ENCODE peak calls at places on chromosomes 12 and 14, in five cellular contexts. H is endothelial cell; J is CD4-positive, alpha-beta T cell; K is right atrium auricular region; G is heart right ventricle. L is an unnamed sample.

GRCh38 chr12:109840349-109841073 is 7.3 kb upstream of the TRPV4 start:
- DNase-seq in H (no peak), J (no peak), K (no peak), G (no peak), L (no peak)

GRCh38 chr12:1592444-1593231 is 1.7 kb downstream of the FBXL14 start:
- DNase-seq in H (peak; percentile 47), J (peak; percentile 54), K (no peak), G (peak; percentile 31), L (peak; percentile 56)

GRCh38 chr12:31000751-31001150 is 72.9 kb upstream of the DDX11 start:
- DNase-seq in H (no peak), J (no peak), K (no peak), G (no peak), L (no peak)

GRCh38 chr12:87439990-87440827 is 589.0 kb downstream of the C12orf50 start:
- DNase-seq in H (no peak), J (no peak), K (no peak), G (no peak), L (no peak)

GRCh38 chr14:72444701-72445100 is 449.2 kb downstream of the DPF3 start:
- DNase-seq in H (no peak), J (no peak), K (no peak), G (no peak), L (no peak)

GRCh38 chr12:115466076-115466475 is 782.1 kb upstream of the TBX3 start:
- DNase-seq in H (no peak), J (no peak), K (no peak), G (no peak), L (no peak)

GRCh38 chr12:55658635-55659391 is 22.1 kb downstream of the OR10P1 start:
- DNase-seq in H (no peak), J (no peak), K (no peak), G (no peak), L (no peak)

GRCh38 chr12:101832030-101832429 is 1.3 kb upstream of the GNPTAB start:
- DNase-seq in H (no peak), J (no peak), K (no peak), G (no peak), L (no peak)

GRCh38 chr14:100149789-100150611 is 9.4 kb downstream of the DEGS2 start:
- DNase-seq in H (no peak), J (no peak), K (no peak), G (no peak), L (peak; percentile 78)

DNA sequence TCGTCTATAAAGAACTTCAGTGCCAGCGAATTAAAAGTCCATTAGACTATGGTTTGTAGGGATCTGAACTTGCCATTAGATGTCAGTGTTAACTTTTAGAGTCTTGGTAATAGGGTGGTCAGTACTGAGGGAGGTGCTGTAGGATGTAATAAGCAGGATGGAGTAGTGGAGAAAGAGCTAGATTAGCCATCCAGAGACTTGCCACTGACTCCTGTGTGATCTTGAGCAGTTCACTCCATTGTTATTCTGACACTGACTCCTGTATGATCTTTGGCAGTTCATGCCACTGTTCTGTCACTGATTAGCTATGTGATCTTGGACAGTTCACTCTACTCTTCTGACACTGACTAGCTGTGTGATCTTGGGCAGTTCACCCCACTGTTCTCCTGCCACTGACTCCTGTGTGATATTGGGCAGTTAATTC is 133.6 kb downstream of the TTLL5 start:
- DNase-seq in H (no peak), J (no peak), K (no peak), G (no peak), L (no peak)
- TF ChIP-seq CTCF in H (no peak), J (no peak), K (peak; percentile 66), G (peak; percentile 76), L (peak; percentile 32)

DNA sequence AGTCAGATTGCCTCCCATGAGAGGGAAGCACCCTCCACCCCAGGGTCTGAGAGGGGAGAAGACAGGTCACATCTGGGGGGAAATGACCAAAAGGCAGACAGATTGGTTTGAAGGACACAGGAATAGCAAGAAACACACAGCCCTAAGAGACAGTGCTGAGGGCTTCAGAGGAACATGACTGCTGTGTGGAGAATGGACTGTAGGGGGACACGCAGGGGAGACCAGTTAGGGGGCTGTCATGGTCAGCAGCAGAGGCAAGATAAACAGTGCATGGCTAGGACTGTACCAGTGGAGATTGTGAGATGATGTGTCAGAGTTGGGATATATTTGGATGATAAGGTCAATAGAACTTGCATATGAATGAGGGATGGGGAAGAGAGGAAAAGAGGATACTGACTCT is 19.7 kb downstream of the SMUG1 start:
- DNase-seq in H (no peak), J (no peak), K (no peak), G (no peak), L (no peak)
- TF ChIP-seq CTCF in H (peak; percentile 33), J (no peak), K (no peak), G (no peak), L (no peak)

DNA sequence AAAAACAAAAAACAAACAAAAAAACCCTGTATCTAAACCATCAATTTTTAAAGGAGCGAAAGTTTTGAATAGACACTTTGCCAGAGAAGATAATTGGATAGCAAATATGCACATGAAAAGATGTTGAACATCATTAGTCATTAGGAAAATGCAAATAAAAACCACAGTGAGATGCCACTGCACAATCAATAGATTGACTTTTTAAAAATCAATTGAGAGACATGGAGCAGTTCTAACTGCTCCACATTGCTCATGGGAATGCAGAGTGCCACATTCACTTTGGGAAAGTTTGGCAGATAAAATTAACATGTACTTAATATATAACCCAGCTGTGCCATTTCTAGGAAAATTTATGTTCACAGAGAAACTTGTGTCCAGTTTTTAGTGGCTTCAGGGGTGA is 12.7 kb downstream of the EIF2S1 start:
- DNase-seq in H (no peak), J (no peak), K (no peak), G (no peak), L (no peak)
- TF ChIP-seq CTCF in H (no peak), J (no peak), K (no peak), G (no peak), L (no peak)

GRCh38 chr12:132690112-132690511 is 2.7 kb downstream of the PXMP2 start:
- DNase-seq in H (no peak), J (no peak), K (no peak), G (no peak), L (no peak)

GRCh38 chr12:132685400-132685799 is 1.7 kb downstream of the POLE start:
- DNase-seq in H (no peak), J (no peak), K (no peak), G (no peak), L (no peak)

GRCh38 chr12:132689227-132689626 is 1.8 kb downstream of the PXMP2 start:
- DNase-seq in H (no peak), J (no peak), K (no peak), G (no peak), L (no peak)

GRCh38 chr12:132686831-132687210 is 321 bp downstream of the POLE start:
- DNase-seq in H (no peak), J (no peak), K (no peak), G (no peak), L (no peak)

GRCh38 chr12:132687211-132688164 is at the start of the genes POLE and PXMP2:
- DNase-seq in H (peak; percentile 97), J (peak; percentile 96), K (peak; percentile 94), G (peak; percentile 97), L (peak; percentile 98)
- TF ChIP-seq CTCF in H (no peak), J (no peak), K (peak; percentile 16), G (no peak), L (no peak)

GRCh38 chr14:64115401-64115800 is 178.8 kb downstream of the ESR2 start:
- DNase-seq in H (no peak), J (no peak), K (no peak), G (no peak), L (no peak)

GRCh38 chr14:64118892-64119291 is 175.3 kb downstream of the ESR2 start:
- DNase-seq in H (no peak), J (no peak), K (no peak), G (no peak), L (no peak)

GRCh38 chr14:64114796-64115195 is 179.4 kb downstream of the ESR2 start:
- DNase-seq in H (no peak), J (no peak), K (no peak), G (no peak), L (no peak)

GRCh38 chr14:64119535-64119934 is 174.6 kb downstream of the ESR2 start:
- DNase-seq in H (no peak), J (no peak), K (no peak), G (no peak), L (no peak)

GRCh38 chr14:64117671-64118402 is 176.3 kb downstream of the ESR2 start:
- DNase-seq in H (no peak), J (no peak), K (peak; percentile 73), G (peak; percentile 52), L (no peak)
- TF ChIP-seq CTCF in H (no peak), J (no peak), K (no peak), G (peak; percentile 24), L (no peak)

GRCh38 chr12:27431185-27431584 is 15.4 kb upstream of the SMCO2 start:
- DNase-seq in H (no peak), J (no peak), K (no peak), G (no peak), L (no peak)

GRCh38 chr12:27436768-27437167 is 9.8 kb upstream of the SMCO2 start:
- DNase-seq in H (no peak), J (no peak), K (no peak), G (no peak), L (no peak)

GRCh38 chr12:27436029-27436428 is 10.5 kb upstream of the SMCO2 start:
- DNase-seq in H (no peak), J (no peak), K (no peak), G (no peak), L (no peak)

GRCh38 chr12:27437839-27438238 is 8.7 kb upstream of the SMCO2 start:
- DNase-seq in H (no peak), J (no peak), K (no peak), G (no peak), L (no peak)

DNA sequence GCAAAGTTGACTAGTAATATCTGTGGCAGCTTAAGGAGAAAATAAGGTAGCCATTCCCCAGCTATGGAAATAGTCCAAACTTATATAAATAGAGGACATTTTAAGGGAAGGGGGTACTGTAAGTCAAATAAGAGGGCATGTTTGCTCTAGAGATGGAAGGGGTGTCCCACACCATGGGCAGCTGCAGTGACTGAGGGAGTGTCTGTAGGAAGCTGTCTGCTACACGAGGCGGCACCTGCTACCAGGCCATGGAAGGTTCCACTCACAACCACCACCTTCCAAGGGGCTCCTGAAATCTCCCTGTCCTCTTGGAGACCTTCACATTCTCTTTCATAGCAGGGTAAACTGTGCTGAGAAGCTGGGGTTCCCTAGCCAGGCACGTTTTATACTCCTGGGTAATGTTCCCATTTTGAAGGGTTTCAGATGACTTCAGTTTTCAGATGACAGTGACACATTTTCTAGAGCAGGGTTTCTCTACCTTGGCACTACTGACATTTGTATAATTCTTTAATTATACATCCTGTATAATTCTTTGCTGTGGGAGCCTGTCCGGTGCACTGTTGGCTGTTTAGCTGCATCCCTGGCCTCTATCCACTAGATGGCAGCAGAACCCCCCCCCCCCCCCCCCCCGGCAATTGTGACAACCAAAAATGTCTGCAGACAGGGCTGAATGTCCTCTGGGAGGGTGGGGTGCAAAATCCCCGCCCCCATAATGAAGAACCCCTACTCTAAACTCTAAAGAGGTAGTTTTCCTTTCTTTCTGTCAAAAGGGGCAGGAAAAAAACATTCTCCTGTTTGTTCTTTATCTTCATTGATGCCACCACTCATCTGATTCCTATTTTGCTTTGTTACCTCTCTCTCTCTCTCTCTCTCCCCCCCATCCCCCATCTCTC is 11.6 kb upstream of the SMCO2 start:
- DNase-seq in H (no peak), J (peak; percentile 3), K (no peak), G (no peak), L (no peak)
- TF ChIP-seq CTCF in H (peak; percentile 35), J (peak; percentile 47), K (peak; percentile 81), G (peak; percentile 63), L (peak; percentile 61)

GRCh38 chr14:28813810-28814209 is 47.2 kb downstream of the FOXG1 start:
- DNase-seq in H (no peak), J (no peak), K (no peak), G (no peak), L (no peak)
- TF ChIP-seq CTCF in H (no peak), J (no peak), K (no peak), G (no peak), L (no peak)